ENCODE peak calls at places on chromosomes 6 and 20, in six cellular contexts. R, Q, K, C, A and M are unnamed samples.

GRCh38 chr20:40702504-40702903 is 13.5 kb upstream of the MAFB start:
- DNase-seq in R (no peak), Q (no peak), K (no peak), C (no peak), A (no peak), M (no peak)

GRCh38 chr6:37381579-37381978 is 27.8 kb downstream of the RNF8 start:
- DNase-seq in R (no peak), Q (no peak), K (no peak), C (no peak), A (peak; percentile 61), M (peak; percentile 62)

GRCh38 chr6:167696261-167696660 is 130.4 kb upstream of the AFDN start:
- DNase-seq in R (no peak), Q (no peak), K (no peak), C (no peak), A (peak; percentile 22), M (no peak)

GRCh38 chr6:116444092-116444491 is 17.1 kb upstream of the CALHM6 start:
- DNase-seq in R (no peak), Q (no peak), K (no peak), C (no peak), A (peak; percentile 18), M (peak; percentile 45)

GRCh38 chr6:26576929-26577719 is 19.6 kb upstream of the ABT1 start:
- DNase-seq in R (no peak), Q (peak; percentile 49), K (peak; percentile 76), C (peak; percentile 84), A (peak; percentile 48), M (no peak)

GRCh38 chr6:138945354-138945753 is 42.7 kb downstream of the REPS1 start:
- DNase-seq in R (no peak), Q (no peak), K (no peak), C (no peak), A (no peak), M (no peak)

GRCh38 chr6:84651583-84651982 is 112.8 kb downstream of the TBX18 start:
- DNase-seq in R (no peak), Q (no peak), K (no peak), C (no peak), A (no peak), M (no peak)

GRCh38 chr6:164010446-164011071 is 596.0 kb downstream of the QKI start:
- DNase-seq in R (peak; percentile 35), Q (no peak), K (no peak), C (no peak), A (no peak), M (no peak)

GRCh38 chr6:127435717-127436220 is 23.4 kb downstream of the KIAA0408 start:
- DNase-seq in R (no peak), Q (no peak), K (no peak), C (no peak), A (no peak), M (no peak)

GRCh38 chr6:89284963-89285735 is 29.9 kb downstream of the GABRR2 start:
- DNase-seq in R (no peak), Q (no peak), K (no peak), C (no peak), A (no peak), M (no peak)